ENCODE peak calls at places on chromosome 22, in five cellular contexts. Z, P, O, I and D are unnamed samples.

GRCh38 chr22:26398741-26399153 is 30.3 kb upstream of the ASPHD2 start:
- DNase-seq in Z (peak; percentile 70), O (peak; percentile 56), I (peak; percentile 54), P (peak; percentile 48), D (peak; percentile 70)

GRCh38 chr22:46935506-46936377 is 173.3 kb downstream of the TBC1D22A start:
- DNase-seq in P (no peak), O (peak; percentile 76), I (no peak), Z (no peak), D (peak; percentile 99)

GRCh38 chr22:37185646-37186227 is 2.3 kb downstream of the C1QTNF6 start:
- DNase-seq in Z (no peak), O (no peak), I (no peak), P (peak; percentile 2), D (no peak)

GRCh38 chr22:36079041-36079440 is 50.4 kb upstream of the RBFOX2 start:
- DNase-seq in P (no peak), Z (no peak), I (no peak), O (no peak), D (no peak)

GRCh38 chr22:41888638-41889200 is 26.2 kb downstream of the SHISA8 start:
- DNase-seq in O (no peak), I (no peak), P (no peak), Z (no peak), D (no peak)

GRCh38 chr22:46379301-46379930 is 43.9 kb downstream of the TRMU start:
- DNase-seq in O (peak; percentile 75), Z (no peak), I (no peak), P (no peak), D (peak; percentile 74)

GRCh38 chr22:39244496-39245129 is at the start of gene PDGFB:
- DNase-seq in I (no peak), Z (no peak), O (peak; percentile 42), P (no peak), D (no peak)

GRCh38 chr22:34105461-34106062 is 185.3 kb upstream of the LARGE1 start:
- DNase-seq in Z (no peak), P (peak; percentile 35), I (peak; percentile 18), O (peak; percentile 73), D (peak; percentile 88)

GRCh38 chr22:38190581-38190980 is 9.0 kb upstream of the PLA2G6 start:
- DNase-seq in I (no peak), Z (no peak), P (no peak), O (no peak), D (no peak)

GRCh38 chr22:32776397-32776796 is 25.1 kb upstream of the TIMP3 start:
- DNase-seq in P (no peak), O (no peak), Z (no peak), I (no peak), D (no peak)

GRCh38 chr22:27196483-27196882 is 539.1 kb downstream of the MIAT start:
- DNase-seq in P (no peak), I (no peak), O (no peak), Z (no peak), D (no peak)

GRCh38 chr22:41833369-41834004 is 582 bp downstream of the SREBF2 start:
- DNase-seq in O (peak; percentile 57), Z (peak; percentile 20), I (peak; percentile 51), P (peak; percentile 54), D (peak; percentile 49)

GRCh38 chr22:17997456-17997855 is 26.9 kb downstream of the MICAL3 start:
- DNase-seq in I (no peak), P (no peak), O (no peak), Z (no peak), D (no peak)

GRCh38 chr22:40385041-40385782 is 14.8 kb downstream of the SGSM3 start:
- DNase-seq in P (no peak), I (no peak), Z (no peak), O (no peak), D (peak; percentile 68)

GRCh38 chr22:40732996-40733292 is 53.7 kb downstream of the MCHR1 start:
- DNase-seq in I (no peak), O (no peak), P (no peak), Z (no peak), D (no peak)

GRCh38 chr22:42084874-42085273 is 5.4 kb downstream of the SMDT1 start:
- DNase-seq in Z (no peak), O (no peak), I (no peak), P (no peak), D (no peak)

GRCh38 chr22:37343343-37343742 is 61.0 kb downstream of the CYTH4 start:
- DNase-seq in I (no peak), O (no peak), Z (no peak), P (no peak), D (no peak)

GRCh38 chr22:35844886-35845285 is 127.2 kb downstream of the APOL5 start:
- DNase-seq in O (peak; percentile 53), I (no peak), P (no peak), Z (no peak), D (no peak)

GRCh38 chr22:26763633-26764295 is 106.4 kb downstream of the MIAT start:
- DNase-seq in I (no peak), P (no peak), O (no peak), Z (peak; percentile 50), D (no peak)

GRCh38 chr22:32044913-32045312 is 1.9 kb downstream of the SLC5A1 start:
- DNase-seq in P (no peak), I (no peak), O (peak; percentile 86), Z (no peak), D (peak; percentile 91)

GRCh38 chr22:46280999-46281623 is 13.3 kb downstream of the TTC38 start:
- DNase-seq in P (no peak), I (no peak), Z (no peak), O (no peak), D (peak; percentile 21)

GRCh38 chr22:43478621-43479285 is 66.9 kb downstream of the MPPED1 start:
- DNase-seq in I (no peak), P (no peak), Z (no peak), O (no peak), D (no peak)

GRCh38 chr22:45458532-45458931 is 44.2 kb upstream of the FBLN1 start:
- DNase-seq in P (no peak), I (no peak), Z (no peak), O (no peak), D (no peak)

GRCh38 chr22:27238935-27239510 is 562.5 kb downstream of the MN1 start:
- DNase-seq in Z (peak; percentile 69), P (peak; percentile 81), I (peak; percentile 98), O (no peak), D (no peak)

DNA sequence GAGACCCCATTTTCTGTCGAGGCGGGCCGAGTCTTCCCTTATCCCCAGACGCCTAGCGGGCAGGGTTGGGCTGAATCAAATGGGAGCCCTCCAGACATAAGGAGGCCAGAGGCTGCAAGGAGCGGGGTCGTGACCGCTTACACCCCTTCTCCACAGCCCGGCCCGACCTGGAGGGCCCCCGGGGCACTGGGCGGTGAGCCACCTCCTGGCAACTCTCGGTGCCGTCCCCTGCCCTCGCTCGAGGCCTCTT is 499 bp upstream of the GP1BB start:
- DNase-seq in Z (no peak), O (no peak), I (no peak), P (no peak), D (no peak)
- H3K27me3 ChIP-seq in Z (no peaks in the 10 kb centered on the region), O (peaks cover 65% of the 10 kb centered on the region), I (peaks cover 2% of the 10 kb centered on the region), P (peaks cover 32% of the 10 kb centered on the region), D (peaks cover 19% of the 10 kb centered on the region)

GRCh38 chr22:30246962-30247376 is 410 bp upstream of the LIF start:
- DNase-seq in P (no peak), O (peak; percentile 87), I (no peak), Z (no peak), D (peak; percentile 83)

GRCh38 chr22:30248484-30248883 is 1.9 kb upstream of the LIF start:
- DNase-seq in I (no peak), Z (no peak), O (no peak), P (no peak), D (no peak)

GRCh38 chr22:30249049-30250038 is 2.8 kb upstream of the LIF start:
- DNase-seq in O (peak; percentile 54), Z (peak; percentile 79), P (peak; percentile 66), I (no peak), D (no peak)

GRCh38 chr22:30247561-30247960 is 1.0 kb upstream of the LIF start:
- DNase-seq in I (no peak), P (no peak), Z (no peak), O (peak; percentile 39), D (no peak)

DNA sequence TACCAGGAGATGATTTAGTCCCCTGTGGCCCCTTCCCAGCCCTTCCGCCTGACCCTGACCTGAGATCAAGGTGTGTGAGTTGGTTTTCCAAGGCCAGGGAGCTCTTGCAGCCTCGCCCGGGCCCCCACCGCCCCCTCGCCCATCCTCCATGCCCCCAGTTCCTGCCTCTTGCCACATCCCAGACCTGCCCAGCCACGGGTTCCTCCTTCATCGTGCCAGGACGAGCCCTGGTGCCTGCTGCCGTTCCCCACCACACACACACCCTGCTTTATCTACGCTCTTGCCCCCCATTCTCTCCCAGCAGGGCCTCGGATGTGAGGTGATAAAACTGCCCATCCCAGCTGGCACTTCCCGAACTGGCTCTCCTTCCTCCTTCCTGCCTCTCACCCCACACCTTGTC is 1.4 kb upstream of the LIF start:
- DNase-seq in P (no peak), I (no peak), Z (no peak), O (peak; percentile 52), D (no peak)
- H3K4me3 ChIP-seq in P (no peak overlapping the region), I (no peak overlapping the region), Z (no peak overlapping the region), O (no peak overlapping the region), D (no peak overlapping the region)

DNA sequence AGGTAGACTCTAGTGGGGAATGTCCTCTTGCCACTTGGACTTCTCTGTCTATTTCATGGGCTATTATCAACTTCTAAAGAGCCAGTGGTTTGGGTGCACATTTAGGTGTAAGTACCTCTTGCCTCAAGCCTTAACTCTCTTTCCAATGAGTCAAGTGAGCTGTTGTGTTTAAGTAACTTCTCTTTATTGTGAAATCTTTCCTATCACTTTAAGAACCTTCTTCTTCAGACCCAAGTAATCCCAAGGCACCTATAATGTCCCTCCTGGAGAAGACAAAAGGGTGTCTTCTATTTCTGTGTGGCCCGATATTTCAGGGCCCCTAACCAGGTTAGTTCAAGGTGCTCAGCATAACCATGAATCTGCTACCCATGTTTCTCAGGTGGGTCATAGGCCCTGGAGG is 90.5 kb upstream of the VPREB1 start:
- DNase-seq in I (no peak), P (no peak), Z (no peak), O (no peak), D (no peak)
- H3K27me3 ChIP-seq in I (peaks cover 26% of the 10 kb centered on the region), P (peaks cover 24% of the 10 kb centered on the region), Z (no peaks in the 10 kb centered on the region), O (no peaks in the 10 kb centered on the region), D (no peaks in the 10 kb centered on the region)

GRCh38 chr22:50252081-50253045 is 1.3 kb upstream of the HDAC10 start:
- DNase-seq in P (peak; percentile 76), O (peak; percentile 85), Z (peak; percentile 64), I (peak; percentile 86), D (peak; percentile 78)

GRCh38 chr22:50253046-50253580 is 2.0 kb upstream of the HDAC10 start:
- DNase-seq in I (no peak), O (no peak), Z (no peak), P (no peak), D (no peak)

GRCh38 chr22:50250555-50251471 is at the start of gene HDAC10:
- DNase-seq in I (peak; percentile 91), Z (peak; percentile 72), O (peak; percentile 90), P (peak; percentile 80), D (peak; percentile 85)

GRCh38 chr22:50250249-50250554 is 863 bp downstream of the HDAC10 start:
- DNase-seq in I (no peak), P (no peak), O (no peak), Z (no peak), D (no peak)

DNA sequence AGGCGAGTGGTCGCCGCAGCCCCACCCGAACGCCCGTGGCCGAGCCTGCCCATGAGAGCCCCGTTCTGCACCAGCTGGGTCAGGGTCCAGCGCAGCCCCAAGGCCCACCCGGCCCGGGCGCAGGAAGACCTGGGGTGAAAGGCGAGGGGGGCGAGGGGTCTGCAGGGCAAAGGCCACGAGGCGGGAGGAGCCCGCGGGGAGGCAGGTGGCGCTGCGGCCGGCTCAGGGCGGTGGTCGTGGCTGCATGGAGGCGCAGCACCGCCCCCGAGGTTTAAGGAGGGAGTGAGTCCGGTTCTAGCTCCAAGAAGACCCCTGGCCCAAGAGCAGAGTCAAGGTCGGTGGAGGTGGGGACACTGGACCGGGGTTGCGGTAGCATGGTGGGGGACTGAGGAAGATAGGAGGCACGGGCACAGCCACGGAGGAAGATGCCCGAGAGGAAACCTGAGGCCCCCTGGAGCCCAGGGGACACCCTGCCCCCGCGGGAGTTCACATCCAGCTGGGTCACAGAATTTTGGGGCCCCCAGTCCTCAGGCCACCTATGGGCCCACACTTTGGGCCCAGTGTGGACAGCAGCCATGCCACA is 498 bp upstream of the HDAC10 start:
- DNase-seq in O (no peak), P (no peak), Z (no peak), I (no peak), D (no peak)
- H3K4me3 ChIP-seq in O (peak overlapping the region; percentile 90), P (peak overlapping the region; percentile 70), Z (no peak overlapping the region), I (peak overlapping the region; percentile 70), D (peak overlapping the region; percentile 83)